ENCODE peak calls at places on chromosomes 13 and 19, in four cellular contexts. H is uterus, P is neural progenitor cell, B is pancreas. T is an unnamed sample.

GRCh38 chr19:42794751-42795150 is 29.3 kb upstream of the PSG8 start:
- DNase-seq in H (no peak), B (no peak), P (no peak), T (no peak)

GRCh38 chr13:92463134-92463533 is 763.5 kb upstream of the GPC6 start:
- DNase-seq in B (no peak), H (no peak), P (no peak), T (no peak)

GRCh38 chr19:17052439-17052838 is 22.8 kb downstream of the HAUS8 start:
- DNase-seq in P (peak; percentile 76), B (no peak), H (peak; percentile 35), T (no peak)

GRCh38 chr13:38954291-38954690 is 36.3 kb downstream of the STOML3 start:
- DNase-seq in H (no peak), P (no peak), B (no peak), T (no peak)

GRCh38 chr13:28355822-28356371 is 139.0 kb downstream of the FLT1 start:
- DNase-seq in P (no peak), B (no peak), H (no peak), T (no peak)

GRCh38 chr13:96948127-96948526 is 46.1 kb downstream of the OXGR1 start:
- DNase-seq in B (no peak), P (no peak), H (no peak), T (no peak)

GRCh38 chr19:35901854-35902661 is at the start of gene HCST:
- DNase-seq in H (no peak), B (no peak), P (no peak), T (no peak)

GRCh38 chr13:101649490-101650126 is 197.1 kb downstream of the ITGBL1 start:
- DNase-seq in B (no peak), P (no peak), H (no peak), T (no peak)

GRCh38 chr19:39546599-39546998 is 6.6 kb upstream of the EID2 start:
- DNase-seq in H (no peak), B (no peak), P (no peak), T (no peak)

GRCh38 chr13:31982540-31982939 is 49.0 kb upstream of the FRY start:
- DNase-seq in B (peak; percentile 77), P (no peak), H (no peak), T (peak; percentile 87)

GRCh38 chr19:52492201-52492960 is 35.1 kb upstream of the ZNF808 start:
- DNase-seq in H (peak; percentile 20), P (peak; percentile 91), B (no peak), T (no peak)

GRCh38 chr19:50925734-50926133 is 14.5 kb upstream of the KLK4 start:
- DNase-seq in B (no peak), H (no peak), P (no peak), T (no peak)

GRCh38 chr19:38233740-38234251 is 9.8 kb upstream of the DPF1 start:
- DNase-seq in P (peak; percentile 93), B (peak; percentile 97), H (peak; percentile 60), T (peak; percentile 78)

GRCh38 chr13:37429976-37430375 is 168.6 kb downstream of the POSTN start:
- DNase-seq in H (no peak), P (no peak), B (no peak), T (no peak)

GRCh38 chr19:43778651-43779050 is 2.1 kb downstream of the KCNN4 start:
- DNase-seq in P (no peak), B (no peak), H (no peak), T (no peak)

GRCh38 chr19:7677664-7678311 is 898 bp downstream of the MCEMP1 start:
- DNase-seq in H (no peak), P (no peak), B (no peak), T (no peak)

GRCh38 chr13:33380487-33381079 is 95.0 kb upstream of the STARD13 start:
- DNase-seq in H (no peak), B (no peak), P (no peak), T (no peak)

GRCh38 chr13:51243832-51244231 is 21.6 kb downstream of the FAM124A start:
- DNase-seq in P (peak; percentile 33), B (no peak), H (no peak), T (no peak)

GRCh38 chr13:24868874-24869273 is 104.9 kb downstream of the RNF17 start:
- DNase-seq in H (no peak), P (no peak), B (no peak), T (no peak)

GRCh38 chr19:2115911-2116426 is 19.3 kb downstream of the IZUMO4 start:
- DNase-seq in H (no peak), P (no peak), B (no peak), T (no peak)

GRCh38 chr13:28623782-28624706 is 34.9 kb upstream of the POMP start:
- DNase-seq in H (no peak), B (no peak), P (no peak), T (no peak)

GRCh38 chr13:44305845-44306244 is 67.8 kb upstream of the SERP2 start:
- DNase-seq in P (peak; percentile 34), H (no peak), B (no peak), T (no peak)

GRCh38 chr19:19409235-19410030 is 4.0 kb downstream of the GATAD2A start:
- DNase-seq in H (no peak), P (peak; percentile 19), B (no peak), T (no peak)

GRCh38 chr19:17302391-17303166 is 646 bp downstream of the ABHD8 start:
- DNase-seq in P (peak; percentile 42), B (no peak), H (peak; percentile 51), T (no peak)

GRCh38 chr13:27349458-27349857 is 75.0 kb upstream of the GTF3A start:
- DNase-seq in B (no peak), H (no peak), P (no peak), T (no peak)

GRCh38 chr19:3556423-3556977 is 886 bp downstream of the MFSD12 start:
- DNase-seq in B (no peak), H (no peak), P (no peak), T (no peak)

GRCh38 chr13:25046274-25046984 is 49.5 kb upstream of the PABPC3 start:
- DNase-seq in P (peak; percentile 72), H (no peak), B (no peak), T (no peak)

GRCh38 chr13:99978781-99979452 is 2.7 kb upstream of the ZIC2 start:
- DNase-seq in B (no peak), P (peak; percentile 92), H (no peak), T (peak; percentile 15)

GRCh38 chr13:43543331-43543730 is 243.4 kb downstream of the ENOX1 start:
- DNase-seq in P (no peak), H (no peak), B (no peak), T (no peak)

GRCh38 chr13:99812611-99813010 is 159.0 kb downstream of the ZIC5 start:
- DNase-seq in B (no peak), H (no peak), P (no peak), T (no peak)

GRCh38 chr13:34793301-34793700 is 148.8 kb upstream of the NBEA start:
- DNase-seq in B (no peak), P (no peak), H (no peak), T (no peak)

GRCh38 chr19:18773682-18774081 is 17.4 kb downstream of the COMP start:
- DNase-seq in P (no peak), H (no peak), B (no peak), T (no peak)

GRCh38 chr19:41427647-41428480 is 690 bp upstream of the B3GNT8 start:
- DNase-seq in P (peak; percentile 21), B (peak; percentile 65), H (peak; percentile 32), T (no peak)

GRCh38 chr13:62706035-62706434 is 1290.4 kb upstream of the PCDH20 start:
- DNase-seq in P (no peak), B (no peak), H (no peak), T (no peak)

DNA sequence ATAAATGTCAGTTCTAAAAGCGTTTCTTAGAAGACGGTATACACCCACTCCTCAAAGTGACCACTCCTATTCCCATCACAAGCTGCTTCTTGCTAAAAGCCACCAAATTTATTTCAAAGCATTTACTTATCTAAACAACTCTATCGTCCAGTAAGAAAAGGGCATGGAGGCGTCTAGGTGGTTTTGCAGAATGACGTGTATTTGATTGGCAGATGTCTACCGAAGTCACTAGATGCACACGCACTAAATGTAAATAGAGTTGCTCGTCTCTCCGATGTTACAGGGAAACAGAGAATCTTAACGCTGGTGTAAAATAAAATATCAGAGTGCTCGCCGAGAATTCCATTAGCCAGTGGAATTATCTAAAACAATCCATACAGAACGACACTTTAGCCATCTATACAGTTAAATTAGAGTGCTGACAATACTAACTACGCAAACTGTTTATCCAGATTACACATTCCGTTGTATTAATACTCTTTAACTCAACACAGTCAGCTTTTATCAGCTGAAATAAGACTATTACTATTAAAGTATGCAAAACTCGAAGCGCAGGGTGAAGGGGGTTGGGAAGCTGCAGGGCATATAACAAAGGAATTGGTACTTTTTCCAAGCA is 1.9 kb downstream of the KLF12 start:
- DNase-seq in B (no peak), P (peak; percentile 3), H (no peak), T (no peak)
- H3K27ac ChIP-seq in B (no peak overlapping the region), P (no peak overlapping the region), H (peak overlapping the region; percentile 87), T (peak overlapping the region; percentile 93)

GRCh38 chr19:45514376-45515051 is 7.2 kb downstream of the VASP start:
- DNase-seq in H (no peak), B (peak; percentile 82), P (no peak), T (no peak)
- H3K4me1 ChIP-seq in H (no peaks in the 10 kb centered on the region), B (peaks cover 8% of the 10 kb centered on the region), P (no peaks in the 10 kb centered on the region), T (peaks cover 4% of the 10 kb centered on the region)

GRCh38 chr13:76722782-76723181 is 163.4 kb downstream of the KCTD12 start:
- DNase-seq in B (no peak), P (no peak), H (no peak), T (no peak)

GRCh38 chr13:76720827-76721226 is 165.4 kb downstream of the KCTD12 start:
- DNase-seq in P (no peak), H (no peak), B (no peak), T (no peak)

GRCh38 chr13:76720416-76720815 is 165.8 kb downstream of the KCTD12 start:
- DNase-seq in P (no peak), H (no peak), B (no peak), T (no peak)

GRCh38 chr13:76725211-76725610 is 161.0 kb downstream of the KCTD12 start:
- DNase-seq in H (no peak), B (no peak), P (no peak), T (no peak)

DNA sequence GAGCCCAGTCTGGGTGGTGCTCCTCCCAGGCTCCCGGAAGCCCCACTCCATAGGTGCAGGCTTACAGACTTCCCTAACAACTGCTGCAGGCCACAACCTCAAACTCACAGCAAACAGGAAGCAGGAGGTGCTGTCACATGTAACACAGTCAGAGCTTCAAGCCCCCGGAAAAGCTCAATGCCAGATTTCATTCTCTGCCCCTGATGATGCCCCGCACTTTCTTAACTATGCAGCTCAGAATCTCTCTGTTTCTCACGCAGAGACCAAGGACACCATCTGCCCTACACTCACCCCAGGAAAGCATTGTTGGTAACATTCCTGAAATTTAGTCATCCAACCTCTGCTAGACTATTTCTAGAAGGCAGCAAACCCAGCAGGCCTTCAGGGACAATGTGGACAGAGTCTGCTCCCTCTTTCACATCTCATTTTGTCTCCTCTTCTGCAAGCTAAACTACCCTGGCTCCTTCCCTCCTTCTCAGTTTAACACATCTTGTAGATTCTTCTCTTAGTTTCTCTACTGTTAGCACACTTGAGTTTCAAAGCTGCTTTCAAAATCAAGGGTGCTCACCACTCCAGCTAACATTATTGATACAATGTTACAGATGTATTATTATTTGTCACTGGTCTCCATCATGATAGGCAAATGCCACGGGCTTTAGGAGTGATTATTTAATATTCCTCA is 162.5 kb downstream of the KCTD12 start:
- DNase-seq in H (no peak), B (no peak), P (peak; percentile 26), T (no peak)
- H3K27ac ChIP-seq in H (peak overlapping the region; percentile 80), B (no peak overlapping the region), P (no peak overlapping the region), T (peak overlapping the region; percentile 63)

DNA sequence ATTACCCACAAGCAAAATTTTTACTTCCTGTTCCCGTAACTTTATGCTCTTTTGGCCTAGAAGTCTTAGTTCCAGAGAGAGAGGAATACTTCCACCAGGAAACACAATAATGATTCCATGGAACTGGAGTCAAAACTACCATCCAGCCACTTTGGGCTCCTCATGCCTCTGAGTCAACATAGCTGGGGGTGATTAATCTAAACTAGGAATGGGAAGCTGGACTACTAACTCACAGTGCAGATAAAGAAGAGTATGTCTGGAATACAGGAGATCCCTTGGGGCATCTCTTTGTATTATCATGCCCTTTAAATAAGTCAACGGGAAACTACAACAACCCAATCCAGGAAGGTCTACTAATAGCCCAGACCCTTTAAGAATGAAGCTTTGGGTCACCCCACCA is 8.9 kb upstream of the ELF1 start:
- DNase-seq in H (no peak), B (no peak), P (no peak), T (no peak)
- H3K4me1 ChIP-seq in H (no peaks in the 10 kb centered on the region), B (peaks cover 26% of the 10 kb centered on the region), P (no peaks in the 10 kb centered on the region), T (no peaks in the 10 kb centered on the region)